ENCODE peak calls at places on chromosomes 4 and X, in five cellular contexts. H is heart left ventricle, N is lower lobe of right lung, C is brain microvascular endothelial cell, S is colonic mucosa. I is an unnamed sample.

GRCh38 chr4:12966741-12967140 is 517.4 kb downstream of the RAB28 start:
- DNase-seq in N (no peak), S (no peak), H (no peak), C (no peak), I (no peak)

GRCh38 chr4:7668826-7669225 is 234.1 kb upstream of the PSAPL1 start:
- DNase-seq in S (no peak), C (no peak), N (no peak), H (no peak), I (no peak)

GRCh38 chrX:10597871-10598270 is 22.5 kb downstream of the MID1 start:
- DNase-seq in H (no peak), N (no peak), C (peak), S (peak), I (no peak)

GRCh38 chrX:106672527-106672926 is 54.0 kb upstream of the RNF128 start:
- DNase-seq in N (no peak), S (no peak), C (no peak), H (no peak), I (no peak)

GRCh38 chr4:21410372-21410771 is 538.2 kb downstream of the KCNIP4 start:
- DNase-seq in N (no peak), H (no peak), S (no peak), C (no peak), I (no peak)

GRCh38 chr4:155657169-155657568 is 9.5 kb upstream of the GUCY1A1 start:
- DNase-seq in C (no peak), S (no peak), N (no peak), H (no peak), I (no peak)

GRCh38 chr4:64780664-64781063 is 371.4 kb upstream of the TECRL start:
- DNase-seq in S (no peak), C (no peak), N (no peak), H (no peak), I (no peak)

GRCh38 chr4:145299380-145300076 is 119.1 kb upstream of the OTUD4 start:
- DNase-seq in H (no peak), S (no peak), N (no peak), C (peak), I (peak)

GRCh38 chr4:69823481-69824186 is 36.3 kb downstream of the SULT1E1 start:
- DNase-seq in C (peak), H (no peak), S (peak), N (peak), I (no peak)

GRCh38 chr4:69518543-69519198 is 23.0 kb upstream of the UGT2B4 start:
- DNase-seq in H (no peak), S (no peak), N (no peak), C (no peak), I (no peak)

GRCh38 chr4:119490335-119490734 is 138.3 kb downstream of the PDE5A start:
- DNase-seq in H (no peak), S (no peak), N (no peak), C (peak), I (no peak)

GRCh38 chrX:133402830-133403625 is 12.3 kb downstream of the GPC4 start:
- DNase-seq in N (no peak), S (no peak), C (no peak), H (no peak), I (no peak)

GRCh38 chr4:15544196-15544730 is 74.6 kb downstream of the CC2D2A start:
- DNase-seq in H (no peak), N (no peak), C (no peak), S (no peak), I (no peak)

GRCh38 chr4:16897351-16897750 is 1.1 kb downstream of the LDB2 start:
- DNase-seq in H (no peak), N (no peak), C (no peak), S (no peak), I (no peak)
- H3K27ac ChIP-seq in H (peak), N (peak), C (no peak), S (peak), I (no peak)

GRCh38 chrX:15336023-15336413 is 695 bp upstream of the PIGA start:
- DNase-seq in N (peak), S (no peak), H (no peak), C (peak), I (no peak)
- H3K27ac ChIP-seq in N (peak), S (no peak), H (peak), C (peak), I (no peak)

DNA sequence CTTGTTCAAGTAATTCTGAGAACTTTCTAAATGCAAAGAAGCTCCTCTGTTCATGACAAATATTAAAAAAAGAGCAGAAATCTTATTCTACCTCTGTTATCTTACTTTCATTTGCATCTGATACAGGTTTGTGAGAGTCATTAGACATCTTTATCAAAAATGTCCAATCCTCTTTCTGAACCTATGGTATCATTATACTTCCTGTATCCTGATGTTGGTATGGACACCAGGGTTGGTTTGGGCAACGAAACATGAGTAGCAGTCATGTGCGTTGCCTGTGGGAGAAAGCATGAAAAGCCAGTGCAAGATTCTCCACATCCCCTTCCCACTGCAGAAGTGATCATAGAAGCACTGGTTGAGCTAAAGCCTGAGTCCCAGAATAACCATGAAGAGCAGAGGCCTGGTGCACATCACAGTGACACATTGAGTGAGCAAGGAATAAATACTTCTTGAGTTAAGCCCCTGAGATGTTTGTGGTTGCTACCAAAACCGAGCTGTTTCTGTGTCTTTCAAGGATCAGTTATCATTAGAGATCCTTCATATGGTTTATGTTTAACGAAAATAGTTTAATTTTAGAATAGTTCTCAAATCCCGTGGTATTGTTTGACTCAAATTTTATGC is 197.2 kb downstream of the BANK1 start:
- DNase-seq in C (no peak), H (no peak), S (no peak), N (no peak), I (no peak)
- H3K27ac ChIP-seq in C (no peak), H (no peak), S (no peak), N (no peak), I (no peak)

GRCh38 chrX:17328837-17329236 is 46.2 kb upstream of the NHS start:
- DNase-seq in S (no peak), C (no peak), N (no peak), H (no peak), I (no peak)
- H3K27ac ChIP-seq in S (no peak), C (no peak), N (no peak), H (no peak), I (no peak)

GRCh38 chr4:107600993-107601392 is 119.0 kb downstream of the PAPSS1 start:
- DNase-seq in H (no peak), N (no peak), S (no peak), C (no peak), I (no peak)

GRCh38 chr4:107599841-107600240 is 120.2 kb downstream of the PAPSS1 start:
- DNase-seq in H (no peak), N (no peak), S (no peak), C (no peak), I (no peak)

GRCh38 chr4:107603430-107603829 is 116.6 kb downstream of the PAPSS1 start:
- DNase-seq in N (no peak), S (no peak), C (peak), H (no peak), I (no peak)

DNA sequence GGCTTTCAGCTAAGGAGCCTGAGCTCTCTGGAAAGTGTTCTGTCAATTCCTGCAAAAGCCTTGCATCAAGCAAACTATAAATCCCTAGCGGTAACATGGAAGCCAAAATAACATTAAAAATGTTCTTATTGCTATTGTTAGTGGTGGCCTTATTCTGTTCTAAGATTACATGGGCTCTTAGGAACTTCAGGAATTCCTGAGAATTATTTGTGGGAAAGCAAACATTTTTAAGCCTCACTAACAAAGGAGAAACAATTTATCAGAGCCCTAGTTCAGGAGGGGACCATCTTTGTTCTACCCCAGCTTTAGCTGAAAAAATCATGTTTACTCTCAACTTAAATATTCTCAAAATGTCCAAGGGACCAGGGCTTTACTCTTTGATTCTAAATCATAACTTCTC is 119.6 kb downstream of the PAPSS1 start:
- DNase-seq in S (no peak), H (no peak), N (no peak), C (no peak), I (no peak)
- H3K27ac ChIP-seq in S (no peak), H (no peak), N (no peak), C (peak), I (no peak)

GRCh38 chr4:48594185-48594584 is 104.1 kb downstream of the ZAR1 start:
- DNase-seq in N (no peak), S (no peak), H (peak), C (no peak), I (no peak)
- H3K27ac ChIP-seq in N (no peak), S (no peak), H (peak), C (no peak), I (no peak)

DNA sequence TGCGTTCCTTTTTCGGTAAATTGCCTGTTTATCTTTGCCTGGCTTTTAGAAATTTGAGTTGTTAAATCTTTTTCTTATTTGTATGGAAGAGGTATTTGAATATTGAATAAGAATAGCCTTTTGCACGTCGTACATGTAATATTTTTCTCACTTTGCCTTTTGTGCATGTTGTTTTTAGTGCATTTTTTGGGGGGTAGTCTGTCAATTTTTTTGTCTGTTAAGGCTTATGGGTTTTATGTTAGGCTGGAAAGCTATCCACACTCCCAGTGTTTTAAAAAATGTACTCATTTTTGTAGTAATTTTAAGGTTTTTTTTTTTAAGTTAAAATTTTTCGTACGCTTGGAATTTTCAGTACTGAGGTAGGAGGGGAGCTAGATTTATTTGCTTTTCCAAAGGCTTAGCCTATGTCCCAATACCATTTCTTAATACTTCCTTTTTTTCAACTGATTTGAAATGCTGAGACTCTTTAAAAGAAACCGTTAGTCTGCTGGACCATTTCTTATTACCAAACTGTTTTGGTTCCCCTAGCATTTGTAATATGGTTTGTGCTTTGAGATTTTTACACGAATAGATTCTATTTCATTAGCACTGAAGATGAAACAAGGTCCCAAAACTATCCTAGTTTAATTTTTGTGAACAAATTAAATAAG is 1.3 kb downstream of the HERC5 start:
- DNase-seq in S (no peak), N (no peak), H (no peak), C (no peak), I (no peak)
- H3K27ac ChIP-seq in S (no peak), N (no peak), H (no peak), C (no peak), I (no peak)

GRCh38 chr4:77415689-77416088 is 189.9 kb upstream of the CXCL13 start:
- DNase-seq in C (no peak), S (no peak), H (no peak), N (no peak), I (no peak)
- H3K27ac ChIP-seq in C (no peak), S (no peak), H (no peak), N (no peak), I (no peak)